ENCODE peak calls at places on chromosomes 2 and 18, in ten cellular contexts. One of them, this sample, is unnamed.

GRCh38 chr2:186697536-186697935 is 3.7 kb downstream of the FAM171B start:
- DNase-seq in C1 segment of cervical spinal cord: no peak
- DNase-seq in left ventricle myocardium inferior: no peak
- DNase-seq in left colon: no peak
- DNase-seq in cardiac muscle cell: no peak
- DNase-seq in cerebellum: no peak
- DNase-seq in amniotic epithelial cell: no peak
- DNase-seq in aorta: no peak
- DNase-seq in putamen: no peak
- DNase-seq in M059J: peak; percentile 27
- DNase-seq in this sample: no peak

GRCh38 chr2:62287895-62288589 is 92.1 kb downstream of the B3GNT2 start:
- DNase-seq in C1 segment of cervical spinal cord: no peak
- DNase-seq in left ventricle myocardium inferior: peak; percentile 80
- DNase-seq in left colon: peak; percentile 77
- DNase-seq in cardiac muscle cell: peak; percentile 54
- DNase-seq in cerebellum: no peak
- DNase-seq in amniotic epithelial cell: peak; percentile 51
- DNase-seq in aorta: peak; percentile 84
- DNase-seq in putamen: no peak
- DNase-seq in M059J: peak; percentile 91
- DNase-seq in this sample: peak; percentile 45

GRCh38 chr2:190431907-190432306 is 23.8 kb downstream of the MFSD6 start:
- DNase-seq in C1 segment of cervical spinal cord: no peak
- DNase-seq in left ventricle myocardium inferior: no peak
- DNase-seq in left colon: no peak
- DNase-seq in cardiac muscle cell: no peak
- DNase-seq in cerebellum: no peak
- DNase-seq in amniotic epithelial cell: peak; percentile 51
- DNase-seq in aorta: no peak
- DNase-seq in putamen: no peak
- DNase-seq in M059J: no peak
- DNase-seq in this sample: no peak

GRCh38 chr2:123380536-123380935 is 644.6 kb upstream of the CNTNAP5 start:
- DNase-seq in C1 segment of cervical spinal cord: no peak
- DNase-seq in left ventricle myocardium inferior: no peak
- DNase-seq in left colon: no peak
- DNase-seq in cardiac muscle cell: no peak
- DNase-seq in cerebellum: no peak
- DNase-seq in amniotic epithelial cell: no peak
- DNase-seq in aorta: no peak
- DNase-seq in putamen: no peak
- DNase-seq in M059J: no peak
- DNase-seq in this sample: no peak

GRCh38 chr2:177252808-177253531 is 11.6 kb downstream of the NFE2L2 start:
- DNase-seq in C1 segment of cervical spinal cord: no peak
- DNase-seq in left ventricle myocardium inferior: no peak
- DNase-seq in left colon: no peak
- DNase-seq in cardiac muscle cell: no peak
- DNase-seq in cerebellum: no peak
- DNase-seq in amniotic epithelial cell: no peak
- DNase-seq in aorta: no peak
- DNase-seq in putamen: no peak
- DNase-seq in M059J: no peak
- DNase-seq in this sample: no peak

GRCh38 chr2:40666438-40666837 is 214.5 kb upstream of the SLC8A1 start:
- DNase-seq in C1 segment of cervical spinal cord: no peak
- DNase-seq in left ventricle myocardium inferior: no peak
- DNase-seq in left colon: no peak
- DNase-seq in cardiac muscle cell: no peak
- DNase-seq in cerebellum: no peak
- DNase-seq in amniotic epithelial cell: peak; percentile 59
- DNase-seq in aorta: no peak
- DNase-seq in putamen: no peak
- DNase-seq in M059J: no peak
- DNase-seq in this sample: no peak

GRCh38 chr2:170747921-170748320 is 22.3 kb upstream of the ERICH2 start:
- DNase-seq in C1 segment of cervical spinal cord: no peak
- DNase-seq in left ventricle myocardium inferior: no peak
- DNase-seq in left colon: no peak
- DNase-seq in cardiac muscle cell: no peak
- DNase-seq in cerebellum: no peak
- DNase-seq in amniotic epithelial cell: peak; percentile 90
- DNase-seq in aorta: no peak
- DNase-seq in putamen: no peak
- DNase-seq in M059J: peak; percentile 76
- DNase-seq in this sample: no peak

GRCh38 chr2:62787381-62787780 is 81.9 kb downstream of the EHBP1 start:
- DNase-seq in C1 segment of cervical spinal cord: no peak
- DNase-seq in left ventricle myocardium inferior: no peak
- DNase-seq in left colon: no peak
- DNase-seq in cardiac muscle cell: peak; percentile 49
- DNase-seq in cerebellum: peak; percentile 65
- DNase-seq in amniotic epithelial cell: peak; percentile 73
- DNase-seq in aorta: no peak
- DNase-seq in putamen: no peak
- DNase-seq in M059J: peak; percentile 38
- DNase-seq in this sample: no peak

GRCh38 chr2:24360050-24360962 is at the start of gene ITSN2:
- DNase-seq in C1 segment of cervical spinal cord: peak; percentile 80
- DNase-seq in left ventricle myocardium inferior: peak; percentile 87
- DNase-seq in left colon: peak; percentile 90
- DNase-seq in cardiac muscle cell: peak; percentile 88
- DNase-seq in cerebellum: peak; percentile 64
- DNase-seq in amniotic epithelial cell: peak; percentile 40
- DNase-seq in aorta: peak; percentile 92
- DNase-seq in putamen: peak; percentile 74
- DNase-seq in M059J: peak; percentile 66
- DNase-seq in this sample: peak; percentile 60

GRCh38 chr2:171247741-171248140 is 87.0 kb upstream of the TLK1 start:
- DNase-seq in C1 segment of cervical spinal cord: no peak
- DNase-seq in left ventricle myocardium inferior: no peak
- DNase-seq in left colon: no peak
- DNase-seq in cardiac muscle cell: no peak
- DNase-seq in cerebellum: no peak
- DNase-seq in amniotic epithelial cell: no peak
- DNase-seq in aorta: no peak
- DNase-seq in putamen: no peak
- DNase-seq in M059J: no peak
- DNase-seq in this sample: no peak

GRCh38 chr2:127017548-127017947 is 89.4 kb downstream of the BIN1 start:
- DNase-seq in C1 segment of cervical spinal cord: no peak
- DNase-seq in left ventricle myocardium inferior: no peak
- DNase-seq in left colon: no peak
- DNase-seq in cardiac muscle cell: no peak
- DNase-seq in cerebellum: no peak
- DNase-seq in amniotic epithelial cell: no peak
- DNase-seq in aorta: no peak
- DNase-seq in putamen: no peak
- DNase-seq in M059J: no peak
- DNase-seq in this sample: no peak

GRCh38 chr2:40220177-40220925 is 231.5 kb downstream of the SLC8A1 start:
- DNase-seq in C1 segment of cervical spinal cord: no peak
- DNase-seq in left ventricle myocardium inferior: peak; percentile 22
- DNase-seq in left colon: peak; percentile 7
- DNase-seq in cardiac muscle cell: peak; percentile 34
- DNase-seq in cerebellum: no peak
- DNase-seq in amniotic epithelial cell: peak; percentile 62
- DNase-seq in aorta: no peak
- DNase-seq in putamen: no peak
- DNase-seq in M059J: peak; percentile 49
- DNase-seq in this sample: no peak

GRCh38 chr2:226048625-226049024 is 649.1 kb downstream of the NYAP2 start:
- DNase-seq in C1 segment of cervical spinal cord: no peak
- DNase-seq in left ventricle myocardium inferior: no peak
- DNase-seq in left colon: no peak
- DNase-seq in cardiac muscle cell: peak; percentile 32
- DNase-seq in cerebellum: no peak
- DNase-seq in amniotic epithelial cell: peak; percentile 65
- DNase-seq in aorta: no peak
- DNase-seq in putamen: no peak
- DNase-seq in M059J: peak; percentile 90
- DNase-seq in this sample: no peak

GRCh38 chr2:10179422-10179821 is 56.9 kb downstream of the RRM2 start:
- DNase-seq in C1 segment of cervical spinal cord: no peak
- DNase-seq in left ventricle myocardium inferior: no peak
- DNase-seq in left colon: no peak
- DNase-seq in cardiac muscle cell: no peak
- DNase-seq in cerebellum: no peak
- DNase-seq in amniotic epithelial cell: no peak
- DNase-seq in aorta: no peak
- DNase-seq in putamen: no peak
- DNase-seq in M059J: no peak
- DNase-seq in this sample: no peak

GRCh38 chr18:35084494-35085449 is 43.6 kb downstream of the MAPRE2 start:
- DNase-seq in C1 segment of cervical spinal cord: no peak
- DNase-seq in left ventricle myocardium inferior: no peak
- DNase-seq in left colon: no peak
- DNase-seq in cardiac muscle cell: no peak
- DNase-seq in cerebellum: no peak
- DNase-seq in amniotic epithelial cell: no peak
- DNase-seq in aorta: no peak
- DNase-seq in putamen: no peak
- DNase-seq in M059J: no peak
- DNase-seq in this sample: no peak

GRCh38 chr2:239768031-239768800 is 256.9 kb downstream of the NDUFA10 start:
- DNase-seq in C1 segment of cervical spinal cord: no peak
- DNase-seq in left ventricle myocardium inferior: no peak
- DNase-seq in left colon: no peak
- DNase-seq in cardiac muscle cell: no peak
- DNase-seq in cerebellum: no peak
- DNase-seq in amniotic epithelial cell: no peak
- DNase-seq in aorta: peak; percentile 43
- DNase-seq in putamen: no peak
- DNase-seq in M059J: no peak
- DNase-seq in this sample: no peak

GRCh38 chr18:6747646-6748045 is 18.1 kb downstream of the ARHGAP28 start:
- DNase-seq in C1 segment of cervical spinal cord: no peak
- DNase-seq in left ventricle myocardium inferior: no peak
- DNase-seq in left colon: no peak
- DNase-seq in cardiac muscle cell: no peak
- DNase-seq in cerebellum: no peak
- DNase-seq in amniotic epithelial cell: peak; percentile 80
- DNase-seq in aorta: no peak
- DNase-seq in putamen: no peak
- DNase-seq in M059J: peak; percentile 64
- DNase-seq in this sample: no peak

GRCh38 chr2:202494300-202494699 is 118.2 kb downstream of the BMPR2 start:
- DNase-seq in C1 segment of cervical spinal cord: peak; percentile 26
- DNase-seq in left ventricle myocardium inferior: no peak
- DNase-seq in left colon: peak; percentile 33
- DNase-seq in cardiac muscle cell: peak; percentile 36
- DNase-seq in cerebellum: no peak
- DNase-seq in amniotic epithelial cell: peak; percentile 83
- DNase-seq in aorta: no peak
- DNase-seq in putamen: peak; percentile 64
- DNase-seq in M059J: peak; percentile 3
- DNase-seq in this sample: peak; percentile 34

GRCh38 chr2:60852282-60852860 is 29.0 kb upstream of the REL start:
- DNase-seq in C1 segment of cervical spinal cord: no peak
- DNase-seq in left ventricle myocardium inferior: no peak
- DNase-seq in left colon: no peak
- DNase-seq in cardiac muscle cell: no peak
- DNase-seq in cerebellum: no peak
- DNase-seq in amniotic epithelial cell: no peak
- DNase-seq in aorta: no peak
- DNase-seq in putamen: no peak
- DNase-seq in M059J: no peak
- DNase-seq in this sample: no peak

GRCh38 chr18:6950641-6951040 is 167.0 kb downstream of the LAMA1 start:
- DNase-seq in C1 segment of cervical spinal cord: no peak
- DNase-seq in left ventricle myocardium inferior: no peak
- DNase-seq in left colon: peak; percentile 35
- DNase-seq in cardiac muscle cell: no peak
- DNase-seq in cerebellum: no peak
- DNase-seq in amniotic epithelial cell: no peak
- DNase-seq in aorta: no peak
- DNase-seq in putamen: no peak
- DNase-seq in M059J: no peak
- DNase-seq in this sample: no peak

GRCh38 chr2:140975237-140975636 is 1155.6 kb downstream of the LRP1B start:
- DNase-seq in C1 segment of cervical spinal cord: no peak
- DNase-seq in left ventricle myocardium inferior: no peak
- DNase-seq in left colon: no peak
- DNase-seq in cardiac muscle cell: no peak
- DNase-seq in cerebellum: no peak
- DNase-seq in amniotic epithelial cell: peak; percentile 54
- DNase-seq in aorta: no peak
- DNase-seq in putamen: no peak
- DNase-seq in M059J: no peak
- DNase-seq in this sample: no peak

GRCh38 chr2:187478719-187479118 is 30.7 kb upstream of the CALCRL start:
- DNase-seq in C1 segment of cervical spinal cord: no peak
- DNase-seq in left ventricle myocardium inferior: no peak
- DNase-seq in left colon: no peak
- DNase-seq in cardiac muscle cell: no peak
- DNase-seq in cerebellum: no peak
- DNase-seq in amniotic epithelial cell: no peak
- DNase-seq in aorta: no peak
- DNase-seq in putamen: no peak
- DNase-seq in M059J: no peak
- DNase-seq in this sample: no peak

GRCh38 chr18:39571511-39571910 is 2005.9 kb upstream of the CELF4 start:
- DNase-seq in C1 segment of cervical spinal cord: no peak
- DNase-seq in left ventricle myocardium inferior: no peak
- DNase-seq in left colon: no peak
- DNase-seq in cardiac muscle cell: peak; percentile 46
- DNase-seq in cerebellum: no peak
- DNase-seq in amniotic epithelial cell: peak; percentile 50
- DNase-seq in aorta: no peak
- DNase-seq in putamen: no peak
- DNase-seq in M059J: peak; percentile 7
- DNase-seq in this sample: no peak

GRCh38 chr2:38091757-38092156 is 15.8 kb upstream of the CYP1B1 start:
- DNase-seq in C1 segment of cervical spinal cord: no peak
- DNase-seq in left ventricle myocardium inferior: no peak
- DNase-seq in left colon: no peak
- DNase-seq in cardiac muscle cell: no peak
- DNase-seq in cerebellum: no peak
- DNase-seq in amniotic epithelial cell: no peak
- DNase-seq in aorta: no peak
- DNase-seq in putamen: no peak
- DNase-seq in M059J: no peak
- DNase-seq in this sample: no peak

GRCh38 chr2:112706170-112706664 is 14.6 kb upstream of the NT5DC4 start:
- DNase-seq in C1 segment of cervical spinal cord: no peak
- DNase-seq in left ventricle myocardium inferior: no peak
- DNase-seq in left colon: no peak
- DNase-seq in cardiac muscle cell: no peak
- DNase-seq in cerebellum: no peak
- DNase-seq in amniotic epithelial cell: peak; percentile 99
- DNase-seq in aorta: peak; percentile 42
- DNase-seq in putamen: no peak
- DNase-seq in M059J: peak; percentile 89
- DNase-seq in this sample: no peak

GRCh38 chr2:19124135-19124534 is 234.3 kb downstream of the OSR1 start:
- DNase-seq in C1 segment of cervical spinal cord: no peak
- DNase-seq in left ventricle myocardium inferior: no peak
- DNase-seq in left colon: no peak
- DNase-seq in cardiac muscle cell: no peak
- DNase-seq in cerebellum: no peak
- DNase-seq in amniotic epithelial cell: peak; percentile 83
- DNase-seq in aorta: no peak
- DNase-seq in putamen: no peak
- DNase-seq in M059J: peak; percentile 87
- DNase-seq in this sample: no peak

GRCh38 chr2:24124003-24124585 is 825 bp downstream of the FAM228B start:
- DNase-seq in C1 segment of cervical spinal cord: no peak
- DNase-seq in left ventricle myocardium inferior: no peak
- DNase-seq in left colon: no peak
- DNase-seq in cardiac muscle cell: no peak
- DNase-seq in cerebellum: no peak
- DNase-seq in amniotic epithelial cell: peak; percentile 32
- DNase-seq in aorta: no peak
- DNase-seq in putamen: no peak
- DNase-seq in M059J: peak; percentile 44
- DNase-seq in this sample: no peak

GRCh38 chr2:59322870-59323269 is 1081.7 kb upstream of the FANCL start:
- DNase-seq in C1 segment of cervical spinal cord: no peak
- DNase-seq in left ventricle myocardium inferior: no peak
- DNase-seq in left colon: no peak
- DNase-seq in cardiac muscle cell: no peak
- DNase-seq in cerebellum: no peak
- DNase-seq in amniotic epithelial cell: no peak
- DNase-seq in aorta: no peak
- DNase-seq in putamen: no peak
- DNase-seq in M059J: no peak
- DNase-seq in this sample: no peak